ENCODE peak calls at places on chromosomes 11 and 22, in seven cellular contexts. One of them, this sample, is unnamed.

GRCh38 chr11:69558519-69558941 is 77.1 kb downstream of the LINC01488 start:
- DNase-seq in psoas muscle: no peak
- DNase-seq in right atrium auricular region: no peak
- DNase-seq in GM23248: no peak
- DNase-seq in lung: no peak
- DNase-seq in cardiac muscle cell: no peak
- DNase-seq in suprapubic skin: no peak
- DNase-seq in this sample: no peak

GRCh38 chr11:108757630-108758029 is 92.8 kb downstream of the DDX10 start:
- DNase-seq in psoas muscle: no peak
- DNase-seq in right atrium auricular region: no peak
- DNase-seq in GM23248: no peak
- DNase-seq in lung: no peak
- DNase-seq in cardiac muscle cell: no peak
- DNase-seq in suprapubic skin: no peak
- DNase-seq in this sample: no peak

GRCh38 chr11:68542617-68543016 is 82.1 kb downstream of the PPP6R3 start:
- DNase-seq in psoas muscle: no peak
- DNase-seq in right atrium auricular region: no peak
- DNase-seq in GM23248: peak; percentile 96
- DNase-seq in lung: no peak
- DNase-seq in cardiac muscle cell: no peak
- DNase-seq in suprapubic skin: no peak
- DNase-seq in this sample: peak; percentile 44

GRCh38 chr22:30132290-30132996 is 52.2 kb downstream of the HORMAD2 start:
- DNase-seq in psoas muscle: no peak
- DNase-seq in right atrium auricular region: no peak
- DNase-seq in GM23248: no peak
- DNase-seq in lung: no peak
- DNase-seq in cardiac muscle cell: no peak
- DNase-seq in suprapubic skin: no peak
- DNase-seq in this sample: no peak

GRCh38 chr11:102007567-102008437 is 39.4 kb upstream of the CFAP300 start:
- DNase-seq in psoas muscle: no peak
- DNase-seq in right atrium auricular region: no peak
- DNase-seq in GM23248: peak; percentile 70
- DNase-seq in lung: peak; percentile 65
- DNase-seq in cardiac muscle cell: peak; percentile 65
- DNase-seq in suprapubic skin: no peak
- DNase-seq in this sample: no peak

GRCh38 chr11:131693756-131694155 is 323.3 kb downstream of the NTM start:
- DNase-seq in psoas muscle: no peak
- DNase-seq in right atrium auricular region: no peak
- DNase-seq in GM23248: peak; percentile 7
- DNase-seq in lung: peak; percentile 22
- DNase-seq in cardiac muscle cell: no peak
- DNase-seq in suprapubic skin: no peak
- DNase-seq in this sample: no peak

GRCh38 chr22:38955250-38955775 is 2.1 kb upstream of the APOBEC3A start:
- DNase-seq in psoas muscle: no peak
- DNase-seq in right atrium auricular region: no peak
- DNase-seq in GM23248: no peak
- DNase-seq in lung: no peak
- DNase-seq in cardiac muscle cell: no peak
- DNase-seq in suprapubic skin: no peak
- DNase-seq in this sample: no peak

GRCh38 chr22:35622132-35622913 is 5.2 kb upstream of the MB start:
- DNase-seq in psoas muscle: peak; percentile 79
- DNase-seq in right atrium auricular region: no peak
- DNase-seq in GM23248: no peak
- DNase-seq in lung: no peak
- DNase-seq in cardiac muscle cell: peak; percentile 89
- DNase-seq in suprapubic skin: peak; percentile 80
- DNase-seq in this sample: peak; percentile 59

GRCh38 chr11:106061249-106061794 is 15.8 kb downstream of the KBTBD3 start:
- DNase-seq in psoas muscle: no peak
- DNase-seq in right atrium auricular region: no peak
- DNase-seq in GM23248: no peak
- DNase-seq in lung: no peak
- DNase-seq in cardiac muscle cell: no peak
- DNase-seq in suprapubic skin: no peak
- DNase-seq in this sample: no peak

GRCh38 chr11:46920709-46921108 is 2.4 kb upstream of the LRP4 start:
- DNase-seq in psoas muscle: peak; percentile 56
- DNase-seq in right atrium auricular region: peak; percentile 88
- DNase-seq in GM23248: peak; percentile 99
- DNase-seq in lung: no peak
- DNase-seq in cardiac muscle cell: no peak
- DNase-seq in suprapubic skin: peak; percentile 69
- DNase-seq in this sample: peak; percentile 85
- H3K27ac ChIP-seq in psoas muscle: peak overlapping the region; percentile 80
- H3K27ac ChIP-seq in right atrium auricular region: peak overlapping the region; percentile 66
- H3K27ac ChIP-seq in GM23248: peak overlapping the region; percentile 96
- H3K27ac ChIP-seq in lung: peak overlapping the region; percentile 62
- H3K27ac ChIP-seq in cardiac muscle cell: no peak overlapping the region
- H3K27ac ChIP-seq in suprapubic skin: peak overlapping the region; percentile 82
- H3K27ac ChIP-seq in this sample: peak overlapping the region; percentile 85

GRCh38 chr11:11635456-11635855 is 13.7 kb upstream of the GALNT18 start:
- DNase-seq in psoas muscle: no peak
- DNase-seq in right atrium auricular region: no peak
- DNase-seq in GM23248: no peak
- DNase-seq in lung: no peak
- DNase-seq in cardiac muscle cell: no peak
- DNase-seq in suprapubic skin: no peak
- DNase-seq in this sample: no peak
- H3K36me3 ChIP-seq in psoas muscle: no peaks in the 10 kb centered on the region
- H3K36me3 ChIP-seq in right atrium auricular region: no peaks in the 10 kb centered on the region
- H3K36me3 ChIP-seq in GM23248: no peaks in the 10 kb centered on the region
- H3K36me3 ChIP-seq in lung: no peaks in the 10 kb centered on the region
- H3K36me3 ChIP-seq in cardiac muscle cell: no peaks in the 10 kb centered on the region
- H3K36me3 ChIP-seq in suprapubic skin: no peaks in the 10 kb centered on the region
- H3K36me3 ChIP-seq in this sample: no peaks in the 10 kb centered on the region

GRCh38 chr11:76453248-76453647 is 8.4 kb downstream of the EMSY start:
- DNase-seq in psoas muscle: no peak
- DNase-seq in right atrium auricular region: no peak
- DNase-seq in GM23248: no peak
- DNase-seq in lung: no peak
- DNase-seq in cardiac muscle cell: no peak
- DNase-seq in suprapubic skin: no peak
- DNase-seq in this sample: no peak
- H3K4me3 ChIP-seq in psoas muscle: no peak overlapping the region
- H3K4me3 ChIP-seq in right atrium auricular region: no peak overlapping the region
- H3K4me3 ChIP-seq in GM23248: no peak overlapping the region
- H3K4me3 ChIP-seq in lung: no peak overlapping the region
- H3K4me3 ChIP-seq in cardiac muscle cell: no peak overlapping the region
- H3K4me3 ChIP-seq in suprapubic skin: no peak overlapping the region
- H3K4me3 ChIP-seq in this sample: no peak overlapping the region

GRCh38 chr11:57778318-57779037 is 16.9 kb downstream of the CTNND1 start:
- DNase-seq in psoas muscle: peak; percentile 86
- DNase-seq in right atrium auricular region: peak; percentile 97
- DNase-seq in GM23248: peak; percentile 92
- DNase-seq in lung: peak; percentile 92
- DNase-seq in cardiac muscle cell: peak; percentile 97
- DNase-seq in suprapubic skin: peak; percentile 95
- DNase-seq in this sample: peak; percentile 98

GRCh38 chr11:57776101-57776511 is 14.5 kb downstream of the CTNND1 start:
- DNase-seq in psoas muscle: no peak
- DNase-seq in right atrium auricular region: no peak
- DNase-seq in GM23248: peak; percentile 60
- DNase-seq in lung: peak; percentile 58
- DNase-seq in cardiac muscle cell: peak; percentile 80
- DNase-seq in suprapubic skin: no peak
- DNase-seq in this sample: no peak

GRCh38 chr11:57776577-57776976 is 15.0 kb downstream of the CTNND1 start:
- DNase-seq in psoas muscle: no peak
- DNase-seq in right atrium auricular region: no peak
- DNase-seq in GM23248: no peak
- DNase-seq in lung: no peak
- DNase-seq in cardiac muscle cell: no peak
- DNase-seq in suprapubic skin: no peak
- DNase-seq in this sample: no peak

GRCh38 chr11:57779275-57779674 is 17.7 kb downstream of the CTNND1 start:
- DNase-seq in psoas muscle: no peak
- DNase-seq in right atrium auricular region: no peak
- DNase-seq in GM23248: peak; percentile 76
- DNase-seq in lung: no peak
- DNase-seq in cardiac muscle cell: peak; percentile 56
- DNase-seq in suprapubic skin: no peak
- DNase-seq in this sample: no peak

DNA sequence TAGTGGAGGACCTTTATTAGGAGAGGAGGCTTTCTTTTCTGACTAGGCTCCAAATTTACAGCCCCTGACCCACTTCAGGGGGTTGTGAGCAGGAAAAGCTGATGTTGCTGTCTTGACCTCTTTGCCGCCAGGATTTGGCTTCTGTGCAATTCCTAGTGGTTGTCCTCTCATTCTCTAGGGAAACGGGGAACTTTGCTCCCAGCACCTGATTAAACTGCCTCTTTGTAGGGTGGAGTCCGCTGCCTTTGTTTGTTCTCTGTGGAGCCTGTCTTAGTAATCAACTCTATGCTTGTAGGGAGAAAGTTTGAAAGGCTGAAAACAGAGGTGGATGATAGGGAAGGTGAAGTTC is 16.3 kb downstream of the CTNND1 start:
- DNase-seq in psoas muscle: no peak
- DNase-seq in right atrium auricular region: no peak
- DNase-seq in GM23248: no peak
- DNase-seq in lung: no peak
- DNase-seq in cardiac muscle cell: no peak
- DNase-seq in suprapubic skin: no peak
- DNase-seq in this sample: no peak
- H3K27ac ChIP-seq in psoas muscle: peak overlapping the region; percentile 75
- H3K27ac ChIP-seq in right atrium auricular region: peak overlapping the region; percentile 79
- H3K27ac ChIP-seq in GM23248: peak overlapping the region; percentile 93
- H3K27ac ChIP-seq in lung: peak overlapping the region; percentile 93
- H3K27ac ChIP-seq in cardiac muscle cell: peak overlapping the region; percentile 100
- H3K27ac ChIP-seq in suprapubic skin: peak overlapping the region; percentile 84
- H3K27ac ChIP-seq in this sample: peak overlapping the region; percentile 92